ENCODE peak calls at places on chromosomes 4 and X, in six cellular contexts. One of them, this sample, is unnamed. For H3K9me3, the result is how much of the 10 kb centered on the place peaks cover.

GRCh38 chrX:78048036-78048435 is 56.0 kb upstream of the PGK1 start:
- DNase-seq in transverse colon: no peak
- DNase-seq in fibroblast of lung: no peak
- DNase-seq in left ventricle myocardium inferior: no peak
- DNase-seq in CD8-positive, alpha-beta memory T cell: no peak
- DNase-seq in lower lobe of right lung: no peak
- DNase-seq in this sample: no peak

GRCh38 chr4:144658908-144659307 is 13.0 kb downstream of the HHIP start:
- DNase-seq in transverse colon: no peak
- DNase-seq in fibroblast of lung: no peak
- DNase-seq in left ventricle myocardium inferior: no peak
- DNase-seq in CD8-positive, alpha-beta memory T cell: no peak
- DNase-seq in lower lobe of right lung: no peak
- DNase-seq in this sample: no peak

GRCh38 chr4:121189811-121190210 is 25.7 kb upstream of the TNIP3 start:
- DNase-seq in transverse colon: peak
- DNase-seq in fibroblast of lung: no peak
- DNase-seq in left ventricle myocardium inferior: no peak
- DNase-seq in CD8-positive, alpha-beta memory T cell: peak
- DNase-seq in lower lobe of right lung: no peak
- DNase-seq in this sample: no peak

GRCh38 chr4:8191136-8191747 is 7.8 kb upstream of the SH3TC1 start:
- DNase-seq in transverse colon: peak
- DNase-seq in fibroblast of lung: peak
- DNase-seq in left ventricle myocardium inferior: peak
- DNase-seq in CD8-positive, alpha-beta memory T cell: no peak
- DNase-seq in lower lobe of right lung: peak
- DNase-seq in this sample: no peak

GRCh38 chr4:184359905-184360304 is 114.4 kb downstream of the IRF2 start:
- DNase-seq in transverse colon: no peak
- DNase-seq in fibroblast of lung: no peak
- DNase-seq in left ventricle myocardium inferior: no peak
- DNase-seq in CD8-positive, alpha-beta memory T cell: no peak
- DNase-seq in lower lobe of right lung: no peak
- DNase-seq in this sample: peak

GRCh38 chrX:44245730-44246129 is 97.7 kb downstream of the EFHC2 start:
- DNase-seq in transverse colon: no peak
- DNase-seq in fibroblast of lung: no peak
- DNase-seq in left ventricle myocardium inferior: no peak
- DNase-seq in CD8-positive, alpha-beta memory T cell: peak
- DNase-seq in lower lobe of right lung: no peak
- DNase-seq in this sample: no peak

GRCh38 chrX:80578518-80579105 is 158.4 kb downstream of the TENT5D start:
- DNase-seq in transverse colon: no peak
- DNase-seq in fibroblast of lung: peak
- DNase-seq in left ventricle myocardium inferior: no peak
- DNase-seq in CD8-positive, alpha-beta memory T cell: no peak
- DNase-seq in lower lobe of right lung: no peak
- DNase-seq in this sample: no peak

GRCh38 chrX:57951666-57952319 is 41.5 kb upstream of the ZXDA start:
- DNase-seq in transverse colon: peak
- DNase-seq in fibroblast of lung: no peak
- DNase-seq in left ventricle myocardium inferior: peak
- DNase-seq in CD8-positive, alpha-beta memory T cell: no peak
- DNase-seq in lower lobe of right lung: peak
- DNase-seq in this sample: no peak

GRCh38 chr4:9988349-9988748 is 32.9 kb downstream of the SLC2A9 start:
- DNase-seq in transverse colon: no peak
- DNase-seq in fibroblast of lung: no peak
- DNase-seq in left ventricle myocardium inferior: no peak
- DNase-seq in CD8-positive, alpha-beta memory T cell: no peak
- DNase-seq in lower lobe of right lung: no peak
- DNase-seq in this sample: no peak

GRCh38 chr4:20278195-20278594 is 26.5 kb downstream of the SLIT2 start:
- DNase-seq in transverse colon: no peak
- DNase-seq in fibroblast of lung: no peak
- DNase-seq in left ventricle myocardium inferior: no peak
- DNase-seq in CD8-positive, alpha-beta memory T cell: no peak
- DNase-seq in lower lobe of right lung: no peak
- DNase-seq in this sample: no peak

GRCh38 chrX:3697220-3697684 is 16.2 kb downstream of the PRKX start:
- DNase-seq in transverse colon: no peak
- DNase-seq in fibroblast of lung: no peak
- DNase-seq in left ventricle myocardium inferior: no peak
- DNase-seq in CD8-positive, alpha-beta memory T cell: no peak
- DNase-seq in lower lobe of right lung: no peak
- DNase-seq in this sample: no peak

GRCh38 chrX:37802028-37802427 is 22.2 kb downstream of the CYBB start:
- DNase-seq in transverse colon: no peak
- DNase-seq in fibroblast of lung: no peak
- DNase-seq in left ventricle myocardium inferior: no peak
- DNase-seq in CD8-positive, alpha-beta memory T cell: no peak
- DNase-seq in lower lobe of right lung: no peak
- DNase-seq in this sample: no peak

GRCh38 chr4:147825451-147826287 is 93.8 kb downstream of the ARHGAP10 start:
- DNase-seq in transverse colon: peak
- DNase-seq in fibroblast of lung: peak
- DNase-seq in left ventricle myocardium inferior: peak
- DNase-seq in CD8-positive, alpha-beta memory T cell: no peak
- DNase-seq in lower lobe of right lung: no peak
- DNase-seq in this sample: peak

GRCh38 chr4:83490876-83491450 is 6.1 kb upstream of the ABRAXAS1 start:
- DNase-seq in transverse colon: no peak
- DNase-seq in fibroblast of lung: peak
- DNase-seq in left ventricle myocardium inferior: no peak
- DNase-seq in CD8-positive, alpha-beta memory T cell: no peak
- DNase-seq in lower lobe of right lung: no peak
- DNase-seq in this sample: no peak

GRCh38 chr4:107991945-107992625 is 2.4 kb downstream of the HADH start:
- DNase-seq in transverse colon: no peak
- DNase-seq in fibroblast of lung: peak
- DNase-seq in left ventricle myocardium inferior: no peak
- DNase-seq in CD8-positive, alpha-beta memory T cell: no peak
- DNase-seq in lower lobe of right lung: no peak
- DNase-seq in this sample: no peak

GRCh38 chrX:119222932-119223331 is 13.2 kb upstream of the PGRMC1 start:
- DNase-seq in transverse colon: no peak
- DNase-seq in fibroblast of lung: no peak
- DNase-seq in left ventricle myocardium inferior: no peak
- DNase-seq in CD8-positive, alpha-beta memory T cell: no peak
- DNase-seq in lower lobe of right lung: no peak
- DNase-seq in this sample: no peak

GRCh38 chrX:119223784-119224183 is 12.3 kb upstream of the PGRMC1 start:
- DNase-seq in transverse colon: no peak
- DNase-seq in fibroblast of lung: no peak
- DNase-seq in left ventricle myocardium inferior: no peak
- DNase-seq in CD8-positive, alpha-beta memory T cell: no peak
- DNase-seq in lower lobe of right lung: no peak
- DNase-seq in this sample: no peak

DNA sequence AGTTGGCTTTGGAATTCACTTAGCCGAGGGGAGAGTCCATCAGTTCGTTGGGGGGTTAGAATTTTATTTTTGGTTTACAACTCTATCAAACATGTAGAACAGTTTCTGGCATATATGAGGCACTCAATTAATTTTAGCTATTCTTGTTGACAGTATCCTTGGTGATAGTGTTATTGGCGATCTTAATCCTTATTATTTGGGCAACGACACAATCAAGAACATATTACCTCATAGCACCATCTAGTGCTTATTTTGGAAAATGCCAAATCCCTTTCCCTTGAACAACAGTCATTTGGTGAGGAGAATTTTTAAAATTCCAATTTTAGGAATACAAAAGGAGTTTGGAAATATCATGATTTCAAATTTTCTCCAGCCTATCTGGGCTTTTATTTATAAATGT is 17.9 kb upstream of the PGRMC1 start:
- DNase-seq in transverse colon: no peak
- DNase-seq in fibroblast of lung: peak
- DNase-seq in left ventricle myocardium inferior: no peak
- DNase-seq in CD8-positive, alpha-beta memory T cell: no peak
- DNase-seq in lower lobe of right lung: no peak
- DNase-seq in this sample: no peak
- H3K9me3 ChIP-seq in transverse colon: under half
- H3K9me3 ChIP-seq in fibroblast of lung: under half
- H3K9me3 ChIP-seq in left ventricle myocardium inferior: under half
- H3K9me3 ChIP-seq in CD8-positive, alpha-beta memory T cell: under half
- H3K9me3 ChIP-seq in lower lobe of right lung: under half
- H3K9me3 ChIP-seq in this sample: under half

GRCh38 chrX:859329-859728 is 228.7 kb downstream of the SHOX start:
- DNase-seq in transverse colon: no peak
- DNase-seq in fibroblast of lung: no peak
- DNase-seq in left ventricle myocardium inferior: no peak
- DNase-seq in CD8-positive, alpha-beta memory T cell: no peak
- DNase-seq in lower lobe of right lung: no peak
- DNase-seq in this sample: no peak

GRCh38 chrX:858542-859078 is 228.0 kb downstream of the SHOX start:
- DNase-seq in transverse colon: no peak
- DNase-seq in fibroblast of lung: no peak
- DNase-seq in left ventricle myocardium inferior: no peak
- DNase-seq in CD8-positive, alpha-beta memory T cell: no peak
- DNase-seq in lower lobe of right lung: no peak
- DNase-seq in this sample: no peak

GRCh38 chrX:856901-857300 is 226.3 kb downstream of the SHOX start:
- DNase-seq in transverse colon: no peak
- DNase-seq in fibroblast of lung: no peak
- DNase-seq in left ventricle myocardium inferior: no peak
- DNase-seq in CD8-positive, alpha-beta memory T cell: no peak
- DNase-seq in lower lobe of right lung: no peak
- DNase-seq in this sample: no peak

GRCh38 chrX:865422-865821 is 234.8 kb downstream of the SHOX start:
- DNase-seq in transverse colon: no peak
- DNase-seq in fibroblast of lung: no peak
- DNase-seq in left ventricle myocardium inferior: no peak
- DNase-seq in CD8-positive, alpha-beta memory T cell: no peak
- DNase-seq in lower lobe of right lung: no peak
- DNase-seq in this sample: no peak

DNA sequence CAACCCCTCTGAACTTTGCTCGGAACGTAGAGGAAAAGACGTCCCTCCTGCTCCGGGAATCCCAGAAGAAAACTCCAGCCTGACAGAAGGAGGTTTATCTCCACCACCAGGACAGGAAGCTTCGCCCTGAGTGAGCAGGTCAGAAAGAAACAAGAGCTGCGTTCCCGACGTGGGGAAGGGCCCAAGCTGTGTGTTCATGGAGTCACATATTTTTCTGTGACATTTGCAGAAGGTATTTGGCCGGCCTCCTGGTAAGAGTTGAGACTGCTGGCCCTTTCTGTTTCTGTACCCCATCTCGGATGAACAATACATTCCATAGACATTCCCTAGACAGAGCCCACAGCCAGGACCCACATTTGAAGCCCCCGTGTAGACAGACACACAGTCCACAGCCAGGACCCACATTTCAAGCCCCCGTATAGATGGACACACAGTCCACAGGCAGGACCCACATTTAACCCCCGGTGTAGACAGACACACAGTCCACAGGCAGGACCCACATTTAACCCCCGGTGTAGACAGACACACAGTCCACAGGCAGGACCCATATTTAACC is 230.8 kb downstream of the SHOX start:
- DNase-seq in transverse colon: no peak
- DNase-seq in fibroblast of lung: no peak
- DNase-seq in left ventricle myocardium inferior: no peak
- DNase-seq in CD8-positive, alpha-beta memory T cell: no peak
- DNase-seq in lower lobe of right lung: no peak
- DNase-seq in this sample: no peak
- H3K9me3 ChIP-seq in transverse colon: under half
- H3K9me3 ChIP-seq in fibroblast of lung: under half
- H3K9me3 ChIP-seq in left ventricle myocardium inferior: under half
- H3K9me3 ChIP-seq in CD8-positive, alpha-beta memory T cell: under half
- H3K9me3 ChIP-seq in lower lobe of right lung: under half
- H3K9me3 ChIP-seq in this sample: under half

GRCh38 chrX:40153335-40154221 is 55.8 kb upstream of the BCOR start:
- DNase-seq in transverse colon: peak
- DNase-seq in fibroblast of lung: peak
- DNase-seq in left ventricle myocardium inferior: peak
- DNase-seq in CD8-positive, alpha-beta memory T cell: peak
- DNase-seq in lower lobe of right lung: peak
- DNase-seq in this sample: peak

GRCh38 chrX:40154853-40155616 is 57.3 kb upstream of the BCOR start:
- DNase-seq in transverse colon: peak
- DNase-seq in fibroblast of lung: peak
- DNase-seq in left ventricle myocardium inferior: peak
- DNase-seq in CD8-positive, alpha-beta memory T cell: peak
- DNase-seq in lower lobe of right lung: peak
- DNase-seq in this sample: peak

GRCh38 chrX:40155617-40156471 is 58.1 kb upstream of the BCOR start:
- DNase-seq in transverse colon: no peak
- DNase-seq in fibroblast of lung: no peak
- DNase-seq in left ventricle myocardium inferior: no peak
- DNase-seq in CD8-positive, alpha-beta memory T cell: peak
- DNase-seq in lower lobe of right lung: no peak
- DNase-seq in this sample: peak

GRCh38 chrX:40152706-40153334 is 55.1 kb upstream of the BCOR start:
- DNase-seq in transverse colon: peak
- DNase-seq in fibroblast of lung: no peak
- DNase-seq in left ventricle myocardium inferior: peak
- DNase-seq in CD8-positive, alpha-beta memory T cell: no peak
- DNase-seq in lower lobe of right lung: peak
- DNase-seq in this sample: peak

DNA sequence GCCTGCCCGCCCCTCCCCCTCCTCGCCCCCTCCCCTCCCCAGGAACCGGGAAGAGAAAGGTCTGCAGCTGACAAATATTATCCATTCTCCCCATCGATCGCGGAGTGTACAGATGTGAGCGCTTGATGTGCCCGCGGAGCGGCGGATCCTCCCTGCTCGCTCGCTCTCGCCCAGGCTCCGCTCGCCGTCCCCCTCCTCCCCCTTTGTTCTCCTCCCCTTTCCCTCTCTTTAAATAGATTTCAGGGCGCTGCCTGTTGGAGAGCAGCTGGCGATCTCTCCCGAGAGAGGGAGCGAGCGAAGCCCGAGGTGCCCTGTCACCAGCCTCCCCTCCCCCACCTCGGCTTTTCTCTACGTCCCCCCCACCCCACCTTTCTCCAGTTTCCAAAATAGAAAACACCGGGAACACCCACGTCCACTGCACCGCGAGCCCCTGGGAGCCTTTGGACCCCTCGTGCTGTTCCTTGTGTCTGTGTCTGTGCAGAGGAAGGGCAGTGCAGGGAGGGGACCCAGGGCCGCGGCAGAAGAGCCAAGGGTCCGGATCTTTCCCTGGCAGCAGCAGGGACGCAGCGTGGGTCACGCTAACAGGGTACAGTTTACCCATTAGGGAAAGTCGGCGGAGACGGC is 56.6 kb upstream of the BCOR start:
- DNase-seq in transverse colon: no peak
- DNase-seq in fibroblast of lung: peak
- DNase-seq in left ventricle myocardium inferior: peak
- DNase-seq in CD8-positive, alpha-beta memory T cell: no peak
- DNase-seq in lower lobe of right lung: no peak
- DNase-seq in this sample: peak
- H3K9me3 ChIP-seq in transverse colon: under half
- H3K9me3 ChIP-seq in fibroblast of lung: under half
- H3K9me3 ChIP-seq in left ventricle myocardium inferior: under half
- H3K9me3 ChIP-seq in CD8-positive, alpha-beta memory T cell: under half
- H3K9me3 ChIP-seq in lower lobe of right lung: under half
- H3K9me3 ChIP-seq in this sample: under half

GRCh38 chrX:56615282-56615681 is 51.9 kb downstream of the UBQLN2 start:
- DNase-seq in transverse colon: no peak
- DNase-seq in fibroblast of lung: no peak
- DNase-seq in left ventricle myocardium inferior: no peak
- DNase-seq in CD8-positive, alpha-beta memory T cell: no peak
- DNase-seq in lower lobe of right lung: no peak
- DNase-seq in this sample: no peak

GRCh38 chrX:56623316-56623715 is 59.9 kb downstream of the UBQLN2 start:
- DNase-seq in transverse colon: no peak
- DNase-seq in fibroblast of lung: no peak
- DNase-seq in left ventricle myocardium inferior: no peak
- DNase-seq in CD8-positive, alpha-beta memory T cell: no peak
- DNase-seq in lower lobe of right lung: no peak
- DNase-seq in this sample: no peak

GRCh38 chrX:56618250-56618649 is 54.8 kb downstream of the UBQLN2 start:
- DNase-seq in transverse colon: no peak
- DNase-seq in fibroblast of lung: no peak
- DNase-seq in left ventricle myocardium inferior: no peak
- DNase-seq in CD8-positive, alpha-beta memory T cell: no peak
- DNase-seq in lower lobe of right lung: no peak
- DNase-seq in this sample: no peak
- H3K9me3 ChIP-seq in transverse colon: under half
- H3K9me3 ChIP-seq in fibroblast of lung: under half
- H3K9me3 ChIP-seq in left ventricle myocardium inferior: under half
- H3K9me3 ChIP-seq in CD8-positive, alpha-beta memory T cell: under half
- H3K9me3 ChIP-seq in lower lobe of right lung: under half
- H3K9me3 ChIP-seq in this sample: under half

This sample was measured in colonic mucosa.